ENCODE peak calls at places on chromosome 4, in seven cellular contexts. N is pancreas, Q is IMR-90, Z is fibroblast of pulmonary artery, R is fibroblast of lung, U is GM10248, S is endothelial cell. A is an unnamed sample.

GRCh38 chr4:155543126-155543765 is 123.4 kb upstream of the GUCY1A1 start:
- DNase-seq in Z (peak), U (peak), N (no peak), Q (peak), R (peak), S (no peak), A (no peak)

GRCh38 chr4:168569066-168569908 is 72.4 kb downstream of the PALLD start:
- DNase-seq in U (no peak), Z (no peak), S (peak), Q (no peak), R (no peak), N (peak), A (no peak)

GRCh38 chr4:170015285-170015684 is 10.9 kb downstream of the MFAP3L start:
- DNase-seq in R (no peak), Q (no peak), N (no peak), S (no peak), U (no peak), Z (no peak), A (no peak)

GRCh38 chr4:14265651-14266050 is 638.1 kb upstream of the BOD1L1 start:
- DNase-seq in Z (peak), Q (no peak), R (no peak), S (no peak), N (no peak), U (no peak), A (no peak)

GRCh38 chr4:183721207-183722081 is 62.4 kb downstream of the TRAPPC11 start:
- DNase-seq in Q (peak), N (peak), U (peak), S (peak), Z (peak), R (peak), A (no peak)

GRCh38 chr4:181952478-181952877 is 290.7 kb upstream of the TENM3 start:
- DNase-seq in N (no peak), Q (peak), S (no peak), Z (peak), R (peak), U (no peak), A (no peak)

GRCh38 chr4:156223985-156224384 is 270.3 kb upstream of the CTSO start:
- DNase-seq in Z (no peak), Q (no peak), N (no peak), R (no peak), U (no peak), S (no peak), A (no peak)

GRCh38 chr4:2250764-2251072 is 8.8 kb upstream of the HAUS3 start:
- DNase-seq in N (peak), R (no peak), Q (no peak), S (no peak), U (no peak), Z (no peak), A (no peak)

DNA sequence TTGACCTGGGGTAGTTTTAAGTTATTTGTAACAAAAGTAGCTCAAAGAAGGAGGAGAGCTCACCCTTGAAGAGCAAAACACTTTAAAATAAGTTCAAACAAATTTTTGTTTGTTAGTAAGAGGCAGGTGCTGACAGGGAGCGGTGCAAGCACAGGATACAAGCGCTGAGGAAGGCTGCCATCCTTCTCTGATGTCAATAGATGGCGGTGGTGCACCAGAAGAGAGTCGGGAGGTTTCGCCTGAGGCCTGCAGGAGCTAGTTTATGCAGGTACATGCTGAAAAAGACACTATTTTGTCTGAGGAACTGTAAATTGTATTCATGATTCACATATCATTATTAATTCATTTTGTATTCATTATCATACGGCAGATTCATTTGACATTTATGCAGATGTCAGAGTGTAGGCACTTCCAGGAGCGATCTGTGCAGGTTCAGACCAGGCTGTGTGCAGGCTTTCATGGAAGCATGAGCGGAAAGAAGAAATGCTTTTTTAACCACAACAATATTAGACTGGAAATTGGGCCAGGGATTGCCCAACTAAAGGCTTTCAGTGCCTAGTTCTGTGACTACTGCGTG is 823.9 kb downstream of the STIM2 start:
- DNase-seq in R (peak), S (peak), U (no peak), N (peak), Z (peak), Q (peak), A (no peak)
- TF ChIP-seq CTCF in R (peak), S (peak), U (peak), N (peak), Z (peak), Q (peak), A (no peak)

GRCh38 chr4:55012363-55013255 is 112.8 kb downstream of the KDR start:
- DNase-seq in R (no peak), Z (no peak), U (no peak), N (no peak), Q (no peak), S (no peak), A (no peak)

GRCh38 chr4:55004831-55005230 is 120.6 kb downstream of the KDR start:
- DNase-seq in Z (peak), R (no peak), S (no peak), N (no peak), Q (no peak), U (no peak), A (no peak)

GRCh38 chr4:55010550-55010949 is 114.8 kb downstream of the KDR start:
- DNase-seq in Z (no peak), R (no peak), Q (no peak), S (no peak), N (no peak), U (no peak), A (no peak)

GRCh38 chr4:55005910-55006309 is 119.5 kb downstream of the KDR start:
- DNase-seq in U (no peak), Z (no peak), Q (no peak), N (no peak), R (no peak), S (no peak), A (no peak)

GRCh38 chr4:55008166-55009056 is 117.0 kb downstream of the KDR start:
- DNase-seq in U (peak), N (no peak), Z (peak), Q (no peak), S (no peak), R (no peak), A (no peak)
- TF ChIP-seq CTCF in U (no peak), N (no peak), Z (peak), Q (peak), S (peak), R (peak), A (no peak)

GRCh38 chr4:123035239-123035638 is 112.8 kb upstream of the NUDT6 start:
- DNase-seq in R (no peak), U (no peak), S (no peak), Q (no peak), Z (no peak), N (no peak), A (no peak)
- TF ChIP-seq CTCF in R (no peak), U (no peak), S (no peak), Q (no peak), Z (no peak), N (no peak), A (no peak)

DNA sequence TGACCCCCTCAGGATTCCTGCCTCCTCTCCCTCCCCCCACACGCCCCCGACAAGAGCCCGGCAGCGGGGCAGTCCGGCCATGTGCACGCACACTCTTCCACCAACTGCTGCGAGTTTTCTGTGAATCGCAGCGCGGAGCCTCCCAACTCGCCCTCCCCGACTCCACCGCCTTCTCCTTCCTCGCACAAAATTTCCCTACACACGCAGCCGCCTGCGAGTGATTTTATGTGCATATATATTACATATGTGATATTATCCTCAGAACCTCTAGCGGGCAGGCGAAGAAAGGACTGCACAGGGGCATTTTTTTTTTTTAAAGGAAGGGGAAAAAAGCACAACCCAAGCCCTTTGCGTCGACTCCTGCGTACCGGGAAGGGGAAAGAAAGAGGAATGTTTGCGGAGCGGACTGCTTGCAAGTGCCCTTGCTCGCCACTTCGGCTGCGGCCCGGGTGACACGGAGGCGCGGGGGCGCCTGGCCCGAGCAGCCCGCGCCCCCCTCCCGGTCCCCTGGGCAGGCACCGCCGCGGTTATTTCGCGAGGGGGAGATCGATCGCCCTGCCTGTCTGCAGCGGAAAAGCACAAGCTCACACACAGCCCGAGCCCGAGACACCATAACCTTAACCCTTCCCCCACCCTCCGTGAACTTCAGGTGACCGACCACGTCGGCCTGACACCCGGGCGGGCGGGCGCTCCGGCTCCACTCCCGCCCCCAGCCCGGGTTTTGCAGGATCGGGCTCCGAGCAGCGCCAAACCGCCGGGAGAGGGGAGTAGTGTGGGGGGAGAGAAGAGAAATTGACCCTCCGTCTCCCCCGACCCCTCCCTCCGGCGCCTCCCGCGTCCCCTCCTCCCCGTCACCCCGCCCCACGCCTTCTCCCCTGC is 2.2 kb downstream of the ZNF827 start:
- DNase-seq in S (peak), U (peak), Z (peak), R (peak), N (peak), Q (peak), A (peak)
- TF ChIP-seq CTCF in S (peak), U (peak), Z (peak), R (no peak), N (peak), Q (peak), A (no peak)

GRCh38 chr4:139738846-139739613 is 73.4 kb downstream of the MGST2 start:
- DNase-seq in Q (no peak), R (no peak), U (no peak), N (no peak), Z (no peak), S (no peak), A (no peak)

GRCh38 chr4:139740121-139740520 is 74.5 kb downstream of the MGST2 start:
- DNase-seq in U (no peak), Q (no peak), S (no peak), Z (no peak), R (no peak), N (no peak), A (no peak)

GRCh38 chr4:139743027-139743426 is 77.4 kb downstream of the MGST2 start:
- DNase-seq in N (no peak), S (no peak), Q (no peak), Z (no peak), R (no peak), U (no peak), A (no peak)

GRCh38 chr4:139744232-139744631 is 78.6 kb downstream of the MGST2 start:
- DNase-seq in Q (no peak), S (no peak), U (no peak), N (no peak), R (no peak), Z (no peak), A (no peak)

GRCh38 chr4:139740531-139741041 is 75.0 kb downstream of the MGST2 start:
- DNase-seq in Z (peak), U (no peak), Q (peak), R (peak), N (peak), S (no peak), A (no peak)
- TF ChIP-seq CTCF in Z (peak), U (no peak), Q (peak), R (no peak), N (no peak), S (no peak), A (no peak)

DNA sequence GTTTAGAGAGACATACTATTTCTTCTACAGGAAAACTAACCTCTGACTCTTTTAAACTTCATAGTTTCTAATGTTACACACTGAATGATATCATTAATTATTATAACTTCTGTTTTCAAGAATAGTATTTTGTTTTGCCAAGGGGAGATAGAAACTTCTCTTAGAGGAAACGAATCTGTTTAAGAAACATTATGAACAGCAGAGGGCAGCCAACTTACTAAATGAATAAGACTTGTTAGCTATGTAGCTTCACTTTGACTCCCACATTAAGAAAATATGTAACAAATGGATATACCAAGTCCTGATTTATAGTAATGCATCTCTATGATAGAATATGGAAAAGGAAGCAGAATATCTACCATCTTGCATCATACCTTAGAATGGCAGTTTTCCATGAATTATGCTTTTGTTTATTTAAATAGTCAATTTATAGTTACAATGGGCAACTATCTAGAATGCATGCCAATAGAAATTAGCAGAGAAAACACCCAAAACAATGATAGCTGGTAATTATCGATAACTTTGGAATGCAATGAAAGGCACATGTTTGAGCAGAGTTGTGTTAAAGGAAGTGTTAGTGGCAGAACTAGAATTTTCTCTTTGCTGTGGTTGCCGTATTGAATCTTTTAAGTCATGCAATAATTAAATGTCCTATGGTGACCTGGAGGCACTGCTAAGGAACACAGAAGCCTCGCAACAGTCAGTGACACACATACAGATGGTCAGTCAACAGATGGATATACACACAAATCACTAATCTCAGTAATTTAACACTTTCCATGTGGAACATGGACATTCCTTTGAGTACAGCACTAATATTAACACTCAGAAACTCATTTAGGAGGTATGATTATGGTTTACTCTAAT is 105.7 kb upstream of the PDLIM3 start:
- DNase-seq in R (peak), S (no peak), Q (peak), N (no peak), Z (peak), U (peak), A (no peak)
- TF ChIP-seq CTCF in R (peak), S (peak), Q (peak), N (no peak), Z (peak), U (peak), A (no peak)

DNA sequence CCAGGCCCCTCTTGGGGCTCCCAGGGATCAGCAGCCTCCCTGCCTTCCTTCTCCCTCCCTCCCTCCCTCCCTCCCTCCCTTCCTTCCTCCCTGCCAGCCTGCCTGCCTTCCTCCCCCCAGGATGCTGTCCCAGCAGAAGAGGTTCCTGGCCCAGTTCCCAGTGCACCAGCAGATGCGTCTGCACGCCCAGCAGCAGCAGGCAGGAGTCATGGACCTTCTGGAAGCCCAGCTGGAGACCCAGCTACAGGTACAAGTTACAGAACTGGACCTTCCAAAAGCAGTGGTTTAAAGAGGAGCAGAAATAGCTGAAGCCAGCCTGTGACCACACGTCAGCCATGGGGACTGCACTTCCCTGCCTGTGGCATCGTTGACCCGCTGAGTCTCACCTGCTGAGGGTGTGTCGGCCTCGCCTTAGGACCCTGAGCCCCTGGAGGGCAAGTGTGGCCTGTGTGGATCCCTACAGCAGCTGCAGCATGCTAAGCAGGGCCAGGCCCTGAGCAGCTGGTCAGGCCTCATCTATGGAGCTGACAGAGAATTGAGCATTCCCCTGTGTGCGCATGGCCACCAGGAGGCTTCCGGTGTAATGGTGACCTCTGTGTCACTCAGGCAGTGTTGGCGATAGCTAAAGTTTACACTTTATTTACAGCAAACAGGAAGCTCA is 84.7 kb downstream of the CRMP1 start:
- DNase-seq in Z (peak), N (no peak), S (no peak), R (peak), U (no peak), Q (peak), A (no peak)
- TF ChIP-seq CTCF in Z (no peak), N (no peak), S (no peak), R (no peak), U (no peak), Q (no peak), A (no peak)

DNA sequence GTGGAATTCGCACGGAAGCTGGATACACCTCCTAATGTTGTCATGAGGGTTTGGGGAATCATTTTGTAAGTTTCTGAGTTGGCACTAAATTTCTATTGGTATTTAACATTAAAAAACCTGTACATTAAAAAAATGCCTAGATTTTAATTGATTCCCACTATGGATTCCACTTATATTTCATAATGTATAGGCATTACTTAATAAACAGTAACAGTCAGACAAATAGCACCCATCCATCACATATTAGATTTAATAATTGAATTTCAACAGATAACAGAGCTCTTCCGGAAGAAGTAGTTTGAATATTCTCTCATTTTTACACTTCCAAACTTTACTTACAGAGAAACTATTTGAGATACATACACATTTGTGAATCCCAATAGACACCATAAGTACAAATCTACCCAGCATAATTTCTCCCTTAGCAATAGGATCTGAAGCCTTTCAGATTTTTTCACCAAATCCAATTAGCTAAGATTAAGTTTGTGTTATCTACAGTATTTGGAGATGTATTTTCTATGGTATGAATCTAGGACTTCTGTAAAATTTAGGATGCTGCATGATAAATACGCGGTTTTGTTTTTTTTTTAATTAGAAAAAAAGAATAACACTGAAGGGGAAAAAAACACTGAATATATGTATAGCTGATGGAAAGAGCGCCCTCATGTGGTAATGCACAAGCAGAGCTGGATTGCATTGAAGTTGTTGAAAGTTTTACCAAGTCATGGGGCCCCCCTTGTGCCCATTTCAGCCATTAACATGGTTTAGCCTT is 12.2 kb upstream of the ODAM start:
- DNase-seq in U (peak), Q (peak), R (peak), N (no peak), S (peak), Z (peak), A (no peak)
- TF ChIP-seq CTCF in U (peak), Q (peak), R (peak), N (peak), S (peak), Z (peak), A (no peak)

A was measured in omental fat pad.